ENCODE peak calls at places on chromosomes 12 and 14, in four cellular contexts. Y, E, D and S are unnamed samples.

GRCh38 chr14:20687362-20688166 is 1.0 kb upstream of the ANG start:
- DNase-seq in D (no peak), E (no peak), Y (no peak), S (no peak)

GRCh38 chr14:77470192-77470870 is 12.4 kb downstream of the AHSA1 start:
- DNase-seq in Y (no peak), D (no peak), E (no peak), S (no peak)

GRCh38 chr14:78785265-78785664 is 615.1 kb downstream of the NRXN3 start:
- DNase-seq in D (no peak), Y (no peak), E (no peak), S (no peak)

GRCh38 chr12:43740511-43741100 is 18.0 kb downstream of the PUS7L start:
- DNase-seq in E (no peak), Y (no peak), D (peak; percentile 72), S (no peak)

GRCh38 chr12:53258541-53259539 is 9.3 kb upstream of the ESPL1 start:
- DNase-seq in Y (no peak), D (no peak), E (no peak), S (no peak)

GRCh38 chr12:49059385-49060232 is 985 bp downstream of the KMT2D start:
- DNase-seq in Y (no peak), D (peak; percentile 37), E (no peak), S (peak; percentile 18)

GRCh38 chr14:98606816-98607215 is 665.2 kb downstream of the BCL11B start:
- DNase-seq in E (no peak), Y (no peak), D (no peak), S (no peak)

GRCh38 chr12:89782807-89783206 is 74.2 kb upstream of the ATP2B1 start:
- DNase-seq in Y (no peak), E (no peak), D (no peak), S (no peak)

GRCh38 chr14:70924521-70924920 is 17.3 kb downstream of the PCNX1 start:
- DNase-seq in D (no peak), Y (no peak), E (no peak), S (no peak)

GRCh38 chr14:101557811-101558738 is 3.2 kb upstream of the DIO3 start:
- DNase-seq in Y (no peak), E (no peak), D (no peak), S (no peak)

GRCh38 chr12:1533205-1533601 is 61.2 kb downstream of the FBXL14 start:
- DNase-seq in D (peak; percentile 64), Y (no peak), E (no peak), S (peak; percentile 23)

GRCh38 chr14:85037411-85037810 is 492.5 kb upstream of the FLRT2 start:
- DNase-seq in E (no peak), Y (no peak), D (no peak), S (no peak)

GRCh38 chr12:129119537-129119936 is 266.3 kb downstream of the GLT1D1 start:
- DNase-seq in E (no peak), Y (no peak), D (no peak), S (no peak)

GRCh38 chr12:46515829-46516228 is 143.3 kb upstream of the SLC38A2 start:
- DNase-seq in E (no peak), Y (no peak), D (no peak), S (no peak)

GRCh38 chr14:94681300-94682060 is 69.3 kb downstream of the SERPINA3 start:
- DNase-seq in Y (no peak), E (no peak), D (peak; percentile 73), S (no peak)

GRCh38 chr12:86265329-86265695 is 9.1 kb upstream of the MGAT4C start:
- DNase-seq in E (no peak), D (no peak), Y (no peak), S (no peak)

GRCh38 chr14:91068642-91069041 is 8.2 kb upstream of the RPS6KA5 start:
- DNase-seq in E (no peak), D (no peak), Y (no peak), S (no peak)

GRCh38 chr12:88399811-88400210 is 180.5 kb downstream of the KITLG start:
- DNase-seq in E (no peak), D (no peak), Y (no peak), S (no peak)

GRCh38 chr14:64745511-64746041 is 41.4 kb downstream of the PLEKHG3 start:
- DNase-seq in D (peak; percentile 45), Y (no peak), E (no peak), S (no peak)

GRCh38 chr12:123269395-123269892 is 2.2 kb downstream of the CDK2AP1 start:
- DNase-seq in Y (peak; percentile 54), E (no peak), D (peak; percentile 86), S (peak; percentile 34)

GRCh38 chr14:105836730-105837129 is 310.3 kb downstream of the TMEM121 start:
- DNase-seq in E (no peak), D (no peak), Y (no peak), S (no peak)

GRCh38 chr14:48937796-48938195 is 648.4 kb downstream of the RPS29 start:
- DNase-seq in E (no peak), D (no peak), Y (no peak), S (no peak)

GRCh38 chr12:111598637-111599458 is at the start of gene ATXN2:
- DNase-seq in E (peak; percentile 56), D (peak; percentile 70), Y (no peak), S (no peak)

GRCh38 chr12:54504550-54504949 is 7.0 kb downstream of the NCKAP1L start:
- DNase-seq in E (no peak), Y (no peak), D (no peak), S (no peak)